ENCODE peak calls at places on chromosomes 5 and 9, in six cellular contexts. One of them, this sample, is unnamed.

GRCh38 chr5:135568241-135568640 is 10.6 kb downstream of the CXCL14 start:
- DNase-seq in activated CD8-positive, alpha-beta memory T cell treated with anti-CD3 and anti-CD28 coated beads, Interleukin-2, amount 50 U/mL, for 48 hours: no peak
- DNase-seq in neural crest cell: no peak
- DNase-seq in SK-N-DZ: no peak
- DNase-seq in NCI-H748 treated with DMSO at 0.1 percent for 48 hours: no peak
- DNase-seq in NCI-H446: no peak
- DNase-seq in this sample: no peak

GRCh38 chr5:159444441-159445082 is 114.3 kb upstream of the IL12B start:
- DNase-seq in activated CD8-positive, alpha-beta memory T cell treated with anti-CD3 and anti-CD28 coated beads, Interleukin-2, amount 50 U/mL, for 48 hours: no peak
- DNase-seq in neural crest cell: no peak
- DNase-seq in SK-N-DZ: peak; percentile 66
- DNase-seq in NCI-H748 treated with DMSO at 0.1 percent for 48 hours: peak; percentile 63
- DNase-seq in NCI-H446: peak; percentile 70
- DNase-seq in this sample: peak; percentile 57

GRCh38 chr9:110979636-110980035 is 58.6 kb downstream of the LPAR1 start:
- DNase-seq in activated CD8-positive, alpha-beta memory T cell treated with anti-CD3 and anti-CD28 coated beads, Interleukin-2, amount 50 U/mL, for 48 hours: no peak
- DNase-seq in neural crest cell: no peak
- DNase-seq in SK-N-DZ: no peak
- DNase-seq in NCI-H748 treated with DMSO at 0.1 percent for 48 hours: no peak
- DNase-seq in NCI-H446: no peak
- DNase-seq in this sample: no peak

GRCh38 chr9:16236326-16236725 is 634.1 kb downstream of the BNC2 start:
- DNase-seq in activated CD8-positive, alpha-beta memory T cell treated with anti-CD3 and anti-CD28 coated beads, Interleukin-2, amount 50 U/mL, for 48 hours: no peak
- DNase-seq in neural crest cell: no peak
- DNase-seq in SK-N-DZ: no peak
- DNase-seq in NCI-H748 treated with DMSO at 0.1 percent for 48 hours: no peak
- DNase-seq in NCI-H446: no peak
- DNase-seq in this sample: no peak

GRCh38 chr9:134040831-134041648 is 15.8 kb downstream of the BRD3OS start:
- DNase-seq in activated CD8-positive, alpha-beta memory T cell treated with anti-CD3 and anti-CD28 coated beads, Interleukin-2, amount 50 U/mL, for 48 hours: no peak
- DNase-seq in neural crest cell: no peak
- DNase-seq in SK-N-DZ: no peak
- DNase-seq in NCI-H748 treated with DMSO at 0.1 percent for 48 hours: no peak
- DNase-seq in NCI-H446: no peak
- DNase-seq in this sample: no peak

GRCh38 chr5:107067391-107067790 is 603.3 kb downstream of the EFNA5 start:
- DNase-seq in activated CD8-positive, alpha-beta memory T cell treated with anti-CD3 and anti-CD28 coated beads, Interleukin-2, amount 50 U/mL, for 48 hours: no peak
- DNase-seq in neural crest cell: peak; percentile 4
- DNase-seq in SK-N-DZ: no peak
- DNase-seq in NCI-H748 treated with DMSO at 0.1 percent for 48 hours: no peak
- DNase-seq in NCI-H446: no peak
- DNase-seq in this sample: no peak

GRCh38 chr5:58074222-58074621 is 385.7 kb downstream of the PLK2 start:
- DNase-seq in activated CD8-positive, alpha-beta memory T cell treated with anti-CD3 and anti-CD28 coated beads, Interleukin-2, amount 50 U/mL, for 48 hours: no peak
- DNase-seq in neural crest cell: no peak
- DNase-seq in SK-N-DZ: no peak
- DNase-seq in NCI-H748 treated with DMSO at 0.1 percent for 48 hours: no peak
- DNase-seq in NCI-H446: no peak
- DNase-seq in this sample: no peak

GRCh38 chr5:54610197-54610898 is 92.8 kb downstream of the SNX18 start:
- DNase-seq in activated CD8-positive, alpha-beta memory T cell treated with anti-CD3 and anti-CD28 coated beads, Interleukin-2, amount 50 U/mL, for 48 hours: no peak
- DNase-seq in neural crest cell: no peak
- DNase-seq in SK-N-DZ: no peak
- DNase-seq in NCI-H748 treated with DMSO at 0.1 percent for 48 hours: no peak
- DNase-seq in NCI-H446: no peak
- DNase-seq in this sample: no peak

GRCh38 chr9:9790216-9790872 is 822.5 kb downstream of the PTPRD start:
- DNase-seq in activated CD8-positive, alpha-beta memory T cell treated with anti-CD3 and anti-CD28 coated beads, Interleukin-2, amount 50 U/mL, for 48 hours: no peak
- DNase-seq in neural crest cell: peak; percentile 43
- DNase-seq in SK-N-DZ: peak; percentile 44
- DNase-seq in NCI-H748 treated with DMSO at 0.1 percent for 48 hours: peak; percentile 82
- DNase-seq in NCI-H446: peak; percentile 84
- DNase-seq in this sample: peak; percentile 63

GRCh38 chr5:121805931-121806330 is 45.8 kb upstream of the FTMT start:
- DNase-seq in activated CD8-positive, alpha-beta memory T cell treated with anti-CD3 and anti-CD28 coated beads, Interleukin-2, amount 50 U/mL, for 48 hours: no peak
- DNase-seq in neural crest cell: no peak
- DNase-seq in SK-N-DZ: peak; percentile 20
- DNase-seq in NCI-H748 treated with DMSO at 0.1 percent for 48 hours: no peak
- DNase-seq in NCI-H446: no peak
- DNase-seq in this sample: no peak

GRCh38 chr5:38535281-38535750 is 21.1 kb downstream of the LIFR start:
- DNase-seq in activated CD8-positive, alpha-beta memory T cell treated with anti-CD3 and anti-CD28 coated beads, Interleukin-2, amount 50 U/mL, for 48 hours: no peak
- DNase-seq in neural crest cell: no peak
- DNase-seq in SK-N-DZ: peak; percentile 55
- DNase-seq in NCI-H748 treated with DMSO at 0.1 percent for 48 hours: no peak
- DNase-seq in NCI-H446: no peak
- DNase-seq in this sample: no peak

GRCh38 chr5:176620333-176620981 is 9.9 kb downstream of the SNCB start:
- DNase-seq in activated CD8-positive, alpha-beta memory T cell treated with anti-CD3 and anti-CD28 coated beads, Interleukin-2, amount 50 U/mL, for 48 hours: no peak
- DNase-seq in neural crest cell: no peak
- DNase-seq in SK-N-DZ: no peak
- DNase-seq in NCI-H748 treated with DMSO at 0.1 percent for 48 hours: no peak
- DNase-seq in NCI-H446: no peak
- DNase-seq in this sample: no peak

GRCh38 chr9:77575785-77576184 is 72.3 kb downstream of the GNA14 start:
- DNase-seq in activated CD8-positive, alpha-beta memory T cell treated with anti-CD3 and anti-CD28 coated beads, Interleukin-2, amount 50 U/mL, for 48 hours: peak; percentile 55
- DNase-seq in neural crest cell: peak; percentile 25
- DNase-seq in SK-N-DZ: no peak
- DNase-seq in NCI-H748 treated with DMSO at 0.1 percent for 48 hours: no peak
- DNase-seq in NCI-H446: no peak
- DNase-seq in this sample: peak; percentile 43

GRCh38 chr5:36138900-36139683 is 12.6 kb downstream of the LMBRD2 start:
- DNase-seq in activated CD8-positive, alpha-beta memory T cell treated with anti-CD3 and anti-CD28 coated beads, Interleukin-2, amount 50 U/mL, for 48 hours: no peak
- DNase-seq in neural crest cell: no peak
- DNase-seq in SK-N-DZ: no peak
- DNase-seq in NCI-H748 treated with DMSO at 0.1 percent for 48 hours: no peak
- DNase-seq in NCI-H446: no peak
- DNase-seq in this sample: no peak

GRCh38 chr9:128420651-128421473 is at the start of gene CERCAM:
- DNase-seq in activated CD8-positive, alpha-beta memory T cell treated with anti-CD3 and anti-CD28 coated beads, Interleukin-2, amount 50 U/mL, for 48 hours: peak; percentile 78
- DNase-seq in neural crest cell: peak; percentile 60
- DNase-seq in SK-N-DZ: peak; percentile 71
- DNase-seq in NCI-H748 treated with DMSO at 0.1 percent for 48 hours: no peak
- DNase-seq in NCI-H446: peak; percentile 45
- DNase-seq in this sample: peak; percentile 79

GRCh38 chr5:7663808-7664207 is 187.1 kb downstream of the CFAP90 start:
- DNase-seq in activated CD8-positive, alpha-beta memory T cell treated with anti-CD3 and anti-CD28 coated beads, Interleukin-2, amount 50 U/mL, for 48 hours: no peak
- DNase-seq in neural crest cell: no peak
- DNase-seq in SK-N-DZ: no peak
- DNase-seq in NCI-H748 treated with DMSO at 0.1 percent for 48 hours: no peak
- DNase-seq in NCI-H446: no peak
- DNase-seq in this sample: no peak

GRCh38 chr5:122933926-122934325 is 88.5 kb downstream of the SNX24 start:
- DNase-seq in activated CD8-positive, alpha-beta memory T cell treated with anti-CD3 and anti-CD28 coated beads, Interleukin-2, amount 50 U/mL, for 48 hours: no peak
- DNase-seq in neural crest cell: no peak
- DNase-seq in SK-N-DZ: no peak
- DNase-seq in NCI-H748 treated with DMSO at 0.1 percent for 48 hours: no peak
- DNase-seq in NCI-H446: peak; percentile 5
- DNase-seq in this sample: no peak

GRCh38 chr5:115377468-115378217 is 81.2 kb upstream of the CCDC112 start:
- DNase-seq in activated CD8-positive, alpha-beta memory T cell treated with anti-CD3 and anti-CD28 coated beads, Interleukin-2, amount 50 U/mL, for 48 hours: no peak
- DNase-seq in neural crest cell: no peak
- DNase-seq in SK-N-DZ: no peak
- DNase-seq in NCI-H748 treated with DMSO at 0.1 percent for 48 hours: no peak
- DNase-seq in NCI-H446: no peak
- DNase-seq in this sample: peak; percentile 74

GRCh38 chr5:181217111-181217804 is 5.8 kb upstream of the TRIM41 start:
- DNase-seq in activated CD8-positive, alpha-beta memory T cell treated with anti-CD3 and anti-CD28 coated beads, Interleukin-2, amount 50 U/mL, for 48 hours: peak; percentile 81
- DNase-seq in neural crest cell: peak; percentile 49
- DNase-seq in SK-N-DZ: peak; percentile 78
- DNase-seq in NCI-H748 treated with DMSO at 0.1 percent for 48 hours: no peak
- DNase-seq in NCI-H446: no peak
- DNase-seq in this sample: no peak

GRCh38 chr5:14977058-14977640 is 105.6 kb upstream of the ANKH start:
- DNase-seq in activated CD8-positive, alpha-beta memory T cell treated with anti-CD3 and anti-CD28 coated beads, Interleukin-2, amount 50 U/mL, for 48 hours: no peak
- DNase-seq in neural crest cell: no peak
- DNase-seq in SK-N-DZ: no peak
- DNase-seq in NCI-H748 treated with DMSO at 0.1 percent for 48 hours: no peak
- DNase-seq in NCI-H446: no peak
- DNase-seq in this sample: no peak

GRCh38 chr5:90054612-90055011 is 354.9 kb downstream of the CETN3 start:
- DNase-seq in activated CD8-positive, alpha-beta memory T cell treated with anti-CD3 and anti-CD28 coated beads, Interleukin-2, amount 50 U/mL, for 48 hours: no peak
- DNase-seq in neural crest cell: no peak
- DNase-seq in SK-N-DZ: no peak
- DNase-seq in NCI-H748 treated with DMSO at 0.1 percent for 48 hours: no peak
- DNase-seq in NCI-H446: no peak
- DNase-seq in this sample: no peak

GRCh38 chr5:61306531-61307195 is 25.4 kb upstream of the ZSWIM6 start:
- DNase-seq in activated CD8-positive, alpha-beta memory T cell treated with anti-CD3 and anti-CD28 coated beads, Interleukin-2, amount 50 U/mL, for 48 hours: no peak
- DNase-seq in neural crest cell: no peak
- DNase-seq in SK-N-DZ: no peak
- DNase-seq in NCI-H748 treated with DMSO at 0.1 percent for 48 hours: no peak
- DNase-seq in NCI-H446: no peak
- DNase-seq in this sample: no peak

GRCh38 chr5:66538531-66538930 is 57.7 kb upstream of the MAST4 start:
- DNase-seq in activated CD8-positive, alpha-beta memory T cell treated with anti-CD3 and anti-CD28 coated beads, Interleukin-2, amount 50 U/mL, for 48 hours: no peak
- DNase-seq in neural crest cell: no peak
- DNase-seq in SK-N-DZ: no peak
- DNase-seq in NCI-H748 treated with DMSO at 0.1 percent for 48 hours: no peak
- DNase-seq in NCI-H446: no peak
- DNase-seq in this sample: peak; percentile 19

GRCh38 chr5:132510076-132510475 is 19.5 kb upstream of the IRF1 start:
- DNase-seq in activated CD8-positive, alpha-beta memory T cell treated with anti-CD3 and anti-CD28 coated beads, Interleukin-2, amount 50 U/mL, for 48 hours: no peak
- DNase-seq in neural crest cell: no peak
- DNase-seq in SK-N-DZ: no peak
- DNase-seq in NCI-H748 treated with DMSO at 0.1 percent for 48 hours: no peak
- DNase-seq in NCI-H446: no peak
- DNase-seq in this sample: no peak

GRCh38 chr5:151682751-151683331 is 3.9 kb downstream of the SPARC start:
- DNase-seq in activated CD8-positive, alpha-beta memory T cell treated with anti-CD3 and anti-CD28 coated beads, Interleukin-2, amount 50 U/mL, for 48 hours: no peak
- DNase-seq in neural crest cell: no peak
- DNase-seq in SK-N-DZ: no peak
- DNase-seq in NCI-H748 treated with DMSO at 0.1 percent for 48 hours: no peak
- DNase-seq in NCI-H446: peak; percentile 13
- DNase-seq in this sample: no peak

GRCh38 chr9:87497604-87498045 is at the start of gene DAPK1:
- DNase-seq in activated CD8-positive, alpha-beta memory T cell treated with anti-CD3 and anti-CD28 coated beads, Interleukin-2, amount 50 U/mL, for 48 hours: peak; percentile 61
- DNase-seq in neural crest cell: peak; percentile 68
- DNase-seq in SK-N-DZ: peak; percentile 82
- DNase-seq in NCI-H748 treated with DMSO at 0.1 percent for 48 hours: peak; percentile 57
- DNase-seq in NCI-H446: no peak
- DNase-seq in this sample: peak; percentile 79

GRCh38 chr9:73042155-73042554 is 89.3 kb upstream of the ALDH1A1 start:
- DNase-seq in activated CD8-positive, alpha-beta memory T cell treated with anti-CD3 and anti-CD28 coated beads, Interleukin-2, amount 50 U/mL, for 48 hours: no peak
- DNase-seq in neural crest cell: no peak
- DNase-seq in SK-N-DZ: no peak
- DNase-seq in NCI-H748 treated with DMSO at 0.1 percent for 48 hours: no peak
- DNase-seq in NCI-H446: no peak
- DNase-seq in this sample: no peak

GRCh38 chr9:123999668-124000067 is 11.9 kb upstream of the LHX2 start:
- DNase-seq in activated CD8-positive, alpha-beta memory T cell treated with anti-CD3 and anti-CD28 coated beads, Interleukin-2, amount 50 U/mL, for 48 hours: no peak
- DNase-seq in neural crest cell: no peak
- DNase-seq in SK-N-DZ: no peak
- DNase-seq in NCI-H748 treated with DMSO at 0.1 percent for 48 hours: no peak
- DNase-seq in NCI-H446: no peak
- DNase-seq in this sample: no peak

GRCh38 chr5:74538206-74538661 is 102.3 kb downstream of the ENC1 start:
- DNase-seq in activated CD8-positive, alpha-beta memory T cell treated with anti-CD3 and anti-CD28 coated beads, Interleukin-2, amount 50 U/mL, for 48 hours: no peak
- DNase-seq in neural crest cell: no peak
- DNase-seq in SK-N-DZ: no peak
- DNase-seq in NCI-H748 treated with DMSO at 0.1 percent for 48 hours: no peak
- DNase-seq in NCI-H446: no peak
- DNase-seq in this sample: no peak

GRCh38 chr5:72248352-72249032 is 71.5 kb downstream of the MRPS27 start:
- DNase-seq in activated CD8-positive, alpha-beta memory T cell treated with anti-CD3 and anti-CD28 coated beads, Interleukin-2, amount 50 U/mL, for 48 hours: no peak
- DNase-seq in neural crest cell: no peak
- DNase-seq in SK-N-DZ: no peak
- DNase-seq in NCI-H748 treated with DMSO at 0.1 percent for 48 hours: no peak
- DNase-seq in NCI-H446: peak; percentile 90
- DNase-seq in this sample: peak; percentile 68

GRCh38 chr5:109030360-109031143 is 282.9 kb downstream of the FER start:
- DNase-seq in activated CD8-positive, alpha-beta memory T cell treated with anti-CD3 and anti-CD28 coated beads, Interleukin-2, amount 50 U/mL, for 48 hours: no peak
- DNase-seq in neural crest cell: no peak
- DNase-seq in SK-N-DZ: no peak
- DNase-seq in NCI-H748 treated with DMSO at 0.1 percent for 48 hours: no peak
- DNase-seq in NCI-H446: no peak
- DNase-seq in this sample: no peak

GRCh38 chr5:78879541-78879940 is 105.6 kb downstream of the ARSB start:
- DNase-seq in activated CD8-positive, alpha-beta memory T cell treated with anti-CD3 and anti-CD28 coated beads, Interleukin-2, amount 50 U/mL, for 48 hours: no peak
- DNase-seq in neural crest cell: no peak
- DNase-seq in SK-N-DZ: no peak
- DNase-seq in NCI-H748 treated with DMSO at 0.1 percent for 48 hours: no peak
- DNase-seq in NCI-H446: no peak
- DNase-seq in this sample: no peak

GRCh38 chr5:77129386-77129785 is 42.3 kb upstream of the ZBED3 start:
- DNase-seq in activated CD8-positive, alpha-beta memory T cell treated with anti-CD3 and anti-CD28 coated beads, Interleukin-2, amount 50 U/mL, for 48 hours: no peak
- DNase-seq in neural crest cell: peak; percentile 16
- DNase-seq in SK-N-DZ: peak; percentile 20
- DNase-seq in NCI-H748 treated with DMSO at 0.1 percent for 48 hours: no peak
- DNase-seq in NCI-H446: peak; percentile 62
- DNase-seq in this sample: peak; percentile 41

GRCh38 chr5:35618297-35618636 is 604 bp downstream of the SPEF2 start:
- DNase-seq in activated CD8-positive, alpha-beta memory T cell treated with anti-CD3 and anti-CD28 coated beads, Interleukin-2, amount 50 U/mL, for 48 hours: no peak
- DNase-seq in neural crest cell: no peak
- DNase-seq in SK-N-DZ: no peak
- DNase-seq in NCI-H748 treated with DMSO at 0.1 percent for 48 hours: no peak
- DNase-seq in NCI-H446: no peak
- DNase-seq in this sample: peak; percentile 37

GRCh38 chr5:61280766-61281427 is 51.2 kb upstream of the ZSWIM6 start:
- DNase-seq in activated CD8-positive, alpha-beta memory T cell treated with anti-CD3 and anti-CD28 coated beads, Interleukin-2, amount 50 U/mL, for 48 hours: no peak
- DNase-seq in neural crest cell: no peak
- DNase-seq in SK-N-DZ: peak; percentile 21
- DNase-seq in NCI-H748 treated with DMSO at 0.1 percent for 48 hours: peak; percentile 18
- DNase-seq in NCI-H446: peak; percentile 91
- DNase-seq in this sample: no peak

GRCh38 chr5:10628601-10629000 is 64.7 kb downstream of the ANKRD33B start:
- DNase-seq in activated CD8-positive, alpha-beta memory T cell treated with anti-CD3 and anti-CD28 coated beads, Interleukin-2, amount 50 U/mL, for 48 hours: no peak
- DNase-seq in neural crest cell: no peak
- DNase-seq in SK-N-DZ: no peak
- DNase-seq in NCI-H748 treated with DMSO at 0.1 percent for 48 hours: no peak
- DNase-seq in NCI-H446: no peak
- DNase-seq in this sample: no peak